ENCODE peak calls at places on chromosomes 3 and 15, in five cellular contexts. I is IMR-90, U is gastrocnemius medialis, Q is HCT116, M is heart left ventricle. J is an unnamed sample.

GRCh38 chr3:48276856-48277641 is 36.1 kb downstream of the ZNF589 start:
- DNase-seq in I (no peak), U (no peak), Q (no peak), M (no peak), J (no peak)

GRCh38 chr3:143529018-143529478 is 319.2 kb downstream of the SLC9A9 start:
- DNase-seq in I (no peak), U (peak; percentile 27), Q (no peak), M (peak; percentile 6), J (peak; percentile 19)

GRCh38 chr15:49288411-49288810 is 118.4 kb downstream of the GALK2 start:
- DNase-seq in I (no peak), U (no peak), Q (no peak), M (no peak), J (no peak)

GRCh38 chr15:72749700-72750099 is 33.9 kb downstream of the ADPGK start:
- DNase-seq in I (no peak), U (no peak), Q (no peak), M (no peak), J (no peak)

GRCh38 chr3:60301142-60301541 is 950.1 kb downstream of the FHIT start:
- DNase-seq in I (peak; percentile 94), U (no peak), Q (no peak), M (no peak), J (no peak)

GRCh38 chr3:54663558-54664114 is 264.2 kb downstream of the LRTM1 start:
- DNase-seq in I (no peak), U (no peak), Q (no peak), M (no peak), J (no peak)

GRCh38 chr3:71304684-71305083 is 278.8 kb downstream of the FOXP1 start:
- DNase-seq in I (peak; percentile 72), U (no peak), Q (no peak), M (peak; percentile 31), J (no peak)

GRCh38 chr3:127043731-127044510 is 61.0 kb downstream of the PLXNA1 start:
- DNase-seq in I (no peak), U (peak; percentile 2), Q (no peak), M (no peak), J (no peak)

GRCh38 chr15:67098768-67099282 is 33.4 kb downstream of the SMAD3 start:
- DNase-seq in I (no peak), U (no peak), Q (no peak), M (no peak), J (no peak)

GRCh38 chr3:71684752-71685151 is 40.5 kb downstream of the EIF4E3 start:
- DNase-seq in I (peak; percentile 86), U (no peak), Q (no peak), M (no peak), J (peak; percentile 57)

GRCh38 chr15:47415539-47415971 is 301.8 kb upstream of the SEMA6D start:
- DNase-seq in I (peak; percentile 57), U (no peak), Q (no peak), M (no peak), J (no peak)

GRCh38 chr3:150022406-150023238 is 51.9 kb upstream of the PFN2 start:
- DNase-seq in I (peak; percentile 31), U (no peak), Q (no peak), M (no peak), J (no peak)

GRCh38 chr15:92164327-92165000 is 229.2 kb upstream of the ST8SIA2 start:
- DNase-seq in I (peak; percentile 20), U (no peak), Q (no peak), M (no peak), J (no peak)

GRCh38 chr3:26345613-26346012 is 277.0 kb upstream of the LRRC3B start:
- DNase-seq in I (no peak), U (no peak), Q (no peak), M (no peak), J (no peak)

GRCh38 chr3:194158942-194159439 is 23.0 kb downstream of the HES1 start:
- DNase-seq in I (no peak), U (peak; percentile 37), Q (no peak), M (no peak), J (peak; percentile 74)

GRCh38 chr3:142782616-142783015 is 58.8 kb downstream of the TRPC1 start:
- DNase-seq in I (no peak), U (no peak), Q (no peak), M (no peak), J (no peak)

GRCh38 chr3:23356169-23356568 is 153.0 kb downstream of the UBE2E2 start:
- DNase-seq in I (no peak), U (no peak), Q (no peak), M (no peak), J (no peak)

GRCh38 chr3:89946863-89947262 is 839.4 kb downstream of the EPHA3 start:
- DNase-seq in I (no peak), U (no peak), Q (no peak), M (no peak), J (no peak)

GRCh38 chr3:127915115-127915936 is at the start of gene KBTBD12:
- DNase-seq in I (no peak), U (peak; percentile 96), Q (no peak), M (peak; percentile 70), J (no peak)

GRCh38 chr3:139642981-139643380 is 34.8 kb downstream of the NMNAT3 start:
- DNase-seq in I (no peak), U (no peak), Q (no peak), M (no peak), J (no peak)

GRCh38 chr3:50185230-50185629 is 6.2 kb upstream of the GNAT1 start:
- DNase-seq in I (no peak), U (no peak), Q (no peak), M (no peak), J (no peak)

GRCh38 chr3:172040078-172040975 is 949 bp downstream of the FNDC3B start:
- DNase-seq in I (peak; percentile 86), U (peak; percentile 82), Q (peak; percentile 39), M (peak; percentile 89), J (peak; percentile 66)

GRCh38 chr3:102161362-102162006 is 273.3 kb upstream of the ZPLD1 start:
- DNase-seq in I (no peak), U (no peak), Q (no peak), M (no peak), J (no peak)

GRCh38 chr3:126307591-126308393 is 49.4 kb downstream of the KLF15 start:
- DNase-seq in I (no peak), U (no peak), Q (no peak), M (no peak), J (no peak)

GRCh38 chr3:40930131-40930538 is 269.2 kb upstream of the CTNNB1 start:
- DNase-seq in I (no peak), U (no peak), Q (no peak), M (no peak), J (no peak)

DNA sequence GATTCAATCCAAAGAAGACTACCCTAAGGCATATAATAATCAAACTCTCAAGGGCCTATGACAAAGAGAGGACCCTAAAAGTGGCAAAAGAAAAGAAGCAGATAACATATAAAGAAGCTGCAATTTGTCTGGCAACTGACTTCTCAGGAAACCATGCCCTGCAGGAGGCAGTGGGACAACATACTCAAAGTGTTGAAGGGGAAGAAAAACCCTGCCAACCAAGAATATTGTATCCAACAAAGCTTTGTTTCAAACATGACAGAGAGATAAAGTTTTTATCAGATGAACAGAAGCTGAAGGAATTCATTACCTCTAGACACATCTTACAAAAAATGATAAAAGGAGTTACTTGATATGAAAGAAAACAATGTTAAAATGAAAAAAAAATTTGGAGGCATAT is 167.1 kb downstream of the VPS13C start:
- DNase-seq in I (no peak), U (no peak), Q (no peak), M (no peak), J (no peak)
- TF ChIP-seq POLR2A in I (no peak), U (no peak), Q (no peak), M (no peak), J (no peak)

DNA sequence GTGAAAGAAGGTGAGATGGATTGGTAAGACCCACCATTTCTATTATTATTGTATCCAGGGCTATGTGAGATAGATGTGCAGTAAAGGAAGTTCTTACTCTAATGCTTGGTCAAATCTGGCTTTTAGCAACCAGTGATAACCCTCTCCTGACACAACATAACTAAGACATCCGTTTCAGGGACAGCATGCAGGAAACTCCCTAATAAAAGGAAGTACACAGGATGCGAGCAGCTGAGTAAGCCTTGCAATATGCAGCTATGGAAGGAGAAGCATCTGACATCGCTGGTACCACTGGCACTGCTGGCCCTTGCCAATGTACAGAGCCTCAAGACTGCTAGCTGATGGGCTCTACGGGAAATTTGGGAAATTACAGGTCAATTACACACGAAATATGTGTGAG is 662.3 kb downstream of the NR2F2 start:
- DNase-seq in I (no peak), U (no peak), Q (no peak), M (no peak), J (no peak)
- TF ChIP-seq CTCF in I (no peak), U (no peak), Q (no peak), M (no peak), J (no peak)

GRCh38 chr3:129183569-129184395 is at the start of gene CNBP:
- DNase-seq in I (peak; percentile 92), U (peak; percentile 94), Q (peak; percentile 78), M (peak; percentile 95), J (peak; percentile 93)
- TF ChIP-seq POLR2A in I (peak; percentile 97), U (peak; percentile 99), Q (no peak), M (peak; percentile 76), J (peak; percentile 94)

GRCh38 chr3:52469001-52469400 is 13.6 kb downstream of the NISCH start:
- DNase-seq in I (no peak), U (no peak), Q (no peak), M (no peak), J (no peak)

GRCh38 chr3:52471371-52472238 is 16.2 kb downstream of the NISCH start:
- DNase-seq in I (peak; percentile 30), U (peak; percentile 91), Q (no peak), M (peak; percentile 79), J (peak; percentile 49)

GRCh38 chr3:52470920-52471319 is 15.5 kb downstream of the NISCH start:
- DNase-seq in I (no peak), U (no peak), Q (no peak), M (no peak), J (no peak)

GRCh38 chr3:52473031-52473430 is 17.6 kb downstream of the NISCH start:
- DNase-seq in I (no peak), U (no peak), Q (no peak), M (no peak), J (no peak)

GRCh38 chr3:52472239-52472783 is 16.9 kb downstream of the NISCH start:
- DNase-seq in I (no peak), U (no peak), Q (no peak), M (no peak), J (no peak)
- TF ChIP-seq CTCF in I (no peak), U (no peak), Q (no peak), M (no peak), J (no peak)

GRCh38 chr15:33154366-33155166 is 39.9 kb downstream of the FMN1 start:
- DNase-seq in I (peak; percentile 55), U (peak; percentile 64), Q (no peak), M (peak; percentile 27), J (no peak)
- TF ChIP-seq POLR2A in I (no peak), U (peak; percentile 12), Q (no peak), M (no peak), J (no peak)

DNA sequence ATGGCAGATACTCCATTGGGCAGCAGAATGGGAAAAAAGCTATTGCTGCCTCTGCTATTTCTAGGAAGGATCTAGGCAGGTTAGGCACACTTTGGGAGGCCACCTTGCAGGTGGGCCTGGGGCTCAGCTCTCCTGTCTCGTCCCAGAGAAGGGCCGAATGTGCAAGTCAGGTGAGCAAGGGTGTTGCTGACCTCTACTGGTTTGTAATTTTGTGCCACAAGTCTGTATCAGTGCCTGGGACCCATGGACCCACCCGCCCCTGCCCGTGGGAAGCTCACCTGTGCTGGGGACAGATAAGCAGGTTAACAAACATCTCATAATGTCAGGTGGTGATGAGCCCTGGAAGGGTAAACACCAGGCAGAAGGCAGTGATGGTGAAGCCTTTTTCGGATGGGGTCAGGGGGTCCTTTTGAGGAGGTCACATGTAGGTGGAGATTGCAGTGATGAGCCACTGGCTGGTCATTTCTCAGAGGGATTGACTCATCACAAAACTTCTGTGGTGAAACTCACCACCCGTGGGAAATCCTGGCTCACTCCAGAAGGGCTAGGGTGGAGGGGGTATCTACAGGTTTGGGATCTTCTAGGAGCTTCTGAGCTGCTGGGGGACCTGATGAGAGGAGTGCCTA is 161.3 kb downstream of the KLF13 start:
- DNase-seq in I (peak; percentile 43), U (peak; percentile 13), Q (no peak), M (no peak), J (no peak)
- TF ChIP-seq CTCF in I (peak; percentile 10), U (no peak), Q (no peak), M (no peak), J (no peak)